ENCODE peak calls at places on chromosomes 16 and 17, in four cellular contexts. D is heart right ventricle, X is RWPE1, P is hepatocyte. S is an unnamed sample.

GRCh38 chr17:57004944-57005579 is 27.1 kb downstream of the SCPEP1 start:
- DNase-seq in D (no peak), X (no peak), P (no peak), S (no peak)

GRCh38 chr17:64622931-64623654 is 39.0 kb downstream of the SMURF2 start:
- DNase-seq in X (peak; percentile 85), P (no peak), D (no peak), S (no peak)

GRCh38 chr17:27361695-27362094 is 67.8 kb downstream of the WSB1 start:
- DNase-seq in X (no peak), D (no peak), P (no peak), S (no peak)

GRCh38 chr16:70430667-70431536 is 8.0 kb downstream of the ST3GAL2 start:
- DNase-seq in X (no peak), D (peak; percentile 34), P (peak; percentile 66), S (no peak)

GRCh38 chr16:15907863-15908478 is 19.6 kb upstream of the CEP20 start:
- DNase-seq in X (peak; percentile 69), P (peak; percentile 12), D (no peak), S (no peak)

GRCh38 chr17:518047-518735 is 165.6 kb upstream of the RPH3AL start:
- DNase-seq in P (no peak), D (peak; percentile 40), X (no peak), S (no peak)

GRCh38 chr17:80007009-80007752 is 28.5 kb downstream of the TBC1D16 start:
- DNase-seq in X (no peak), D (no peak), P (no peak), S (no peak)

GRCh38 chr17:29151567-29151966 is 28.6 kb downstream of the MYO18A start:
- DNase-seq in X (peak; percentile 45), D (no peak), P (no peak), S (peak; percentile 20)

GRCh38 chr16:85384831-85385462 is 228.2 kb upstream of the GSE1 start:
- DNase-seq in D (no peak), X (peak; percentile 82), P (peak; percentile 74), S (no peak)

GRCh38 chr17:65785109-65785508 is 223.7 kb upstream of the AXIN2 start:
- DNase-seq in P (peak; percentile 13), X (peak; percentile 15), D (no peak), S (no peak)

GRCh38 chr17:15377200-15377599 is 35.8 kb upstream of the TEKT3 start:
- DNase-seq in X (no peak), D (no peak), P (peak; percentile 31), S (no peak)

GRCh38 chr17:50043290-50044148 is 12.4 kb upstream of the ITGA3 start:
- DNase-seq in P (no peak), D (no peak), X (no peak), S (no peak)

GRCh38 chr17:11296994-11297393 is 56.0 kb downstream of the SHISA6 start:
- DNase-seq in P (peak; percentile 35), X (no peak), D (no peak), S (no peak)

GRCh38 chr17:3531266-3532101 is 26.1 kb downstream of the TRPV3 start:
- DNase-seq in D (peak; percentile 40), P (peak; percentile 5), X (no peak), S (peak; percentile 92)

GRCh38 chr17:1627987-1628855 is at the start of gene SLC43A2:
- DNase-seq in X (peak; percentile 92), P (peak; percentile 93), D (peak; percentile 79), S (peak; percentile 85)

GRCh38 chr16:56281256-56281805 is 90.0 kb downstream of the GNAO1 start:
- DNase-seq in X (peak; percentile 35), P (no peak), D (no peak), S (no peak)

GRCh38 chr17:51650202-51650601 is 389.9 kb downstream of the UTP18 start:
- DNase-seq in D (no peak), P (no peak), X (no peak), S (no peak)

GRCh38 chr17:3952186-3952585 is 12.1 kb downstream of the ATP2A3 start:
- DNase-seq in P (no peak), X (no peak), D (no peak), S (no peak)

GRCh38 chr17:64685705-64686104 is 23.6 kb upstream of the SMURF2 start:
- DNase-seq in D (no peak), P (no peak), X (no peak), S (no peak)

GRCh38 chr16:49557070-49557446 is 183.5 kb downstream of the C16orf78 start:
- DNase-seq in X (no peak), D (no peak), P (peak; percentile 38), S (no peak)

GRCh38 chr16:81641403-81642106 is 137.5 kb upstream of the PLCG2 start:
- DNase-seq in X (no peak), P (no peak), D (no peak), S (no peak)

GRCh38 chr17:38897671-38898290 is 27.6 kb upstream of the LASP1NB start:
- DNase-seq in X (no peak), D (no peak), P (no peak), S (no peak)

GRCh38 chr16:3009568-3010390 is 2.9 kb upstream of the CLDN9 start:
- DNase-seq in X (peak; percentile 65), P (peak; percentile 88), D (no peak), S (no peak)

GRCh38 chr17:48728232-48729231 is at the start of gene HOXB13:
- DNase-seq in P (peak; percentile 67), X (peak; percentile 63), D (no peak), S (no peak)

GRCh38 chr17:39399792-39400191 is 1.6 kb downstream of the FBXL20 start:
- DNase-seq in X (no peak), P (no peak), D (no peak), S (no peak)

GRCh38 chr17:62565817-62566216 is 61.7 kb upstream of the MRC2 start:
- DNase-seq in D (no peak), P (no peak), X (peak; percentile 56), S (no peak)

GRCh38 chr16:51084074-51084928 is 66.8 kb downstream of the SALL1 start:
- DNase-seq in P (no peak), X (no peak), D (no peak), S (no peak)

DNA sequence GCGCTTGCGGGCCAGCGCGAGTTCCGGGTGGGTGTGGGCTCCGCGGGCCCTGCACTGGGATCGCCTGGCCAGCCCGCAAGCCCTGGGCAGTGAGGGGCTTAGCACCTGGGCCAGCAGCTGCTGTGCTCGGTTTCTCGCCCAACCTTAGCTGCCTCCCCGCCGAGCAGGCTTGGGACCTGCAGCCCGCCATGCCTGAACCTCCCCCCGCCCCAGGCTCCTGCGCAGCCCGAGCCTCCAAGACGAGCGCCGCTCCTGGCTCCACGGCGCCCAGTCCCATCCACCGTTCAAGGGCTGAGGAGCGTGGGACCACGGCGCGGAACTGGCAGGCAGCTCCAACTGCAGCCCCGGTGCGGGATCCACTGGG is 12.3 kb upstream of the ZFP90 start:
- DNase-seq in X (no peak), D (no peak), P (no peak), S (no peak)
- H3K27ac ChIP-seq in X (no peak overlapping the region), D (no peak overlapping the region), P (no peak overlapping the region), S (no peak overlapping the region)

DNA sequence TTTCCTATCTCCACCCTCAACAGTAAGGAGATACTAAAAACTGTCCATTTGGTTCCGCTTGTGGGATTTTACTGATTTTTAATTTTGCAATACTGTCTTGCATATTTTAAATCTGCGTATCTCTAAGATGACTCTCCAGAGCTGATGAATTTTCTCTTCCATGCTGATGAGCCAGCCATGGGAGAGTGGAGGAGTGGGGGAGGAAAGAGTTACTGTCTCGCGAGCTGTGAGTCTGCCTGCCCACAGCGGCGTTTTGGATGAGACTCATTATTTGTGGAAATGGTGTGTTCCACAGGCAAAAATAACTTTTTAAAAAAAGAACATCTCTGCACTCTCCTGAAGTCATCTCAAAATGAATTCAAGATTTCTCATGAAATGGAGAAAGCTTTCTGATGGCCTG is 34.6 kb upstream of the MYOCD start:
- DNase-seq in P (no peak), X (no peak), D (peak; percentile 5), S (no peak)
- H3K27ac ChIP-seq in P (no peak overlapping the region), X (no peak overlapping the region), D (peak overlapping the region; percentile 12), S (no peak overlapping the region)

DNA sequence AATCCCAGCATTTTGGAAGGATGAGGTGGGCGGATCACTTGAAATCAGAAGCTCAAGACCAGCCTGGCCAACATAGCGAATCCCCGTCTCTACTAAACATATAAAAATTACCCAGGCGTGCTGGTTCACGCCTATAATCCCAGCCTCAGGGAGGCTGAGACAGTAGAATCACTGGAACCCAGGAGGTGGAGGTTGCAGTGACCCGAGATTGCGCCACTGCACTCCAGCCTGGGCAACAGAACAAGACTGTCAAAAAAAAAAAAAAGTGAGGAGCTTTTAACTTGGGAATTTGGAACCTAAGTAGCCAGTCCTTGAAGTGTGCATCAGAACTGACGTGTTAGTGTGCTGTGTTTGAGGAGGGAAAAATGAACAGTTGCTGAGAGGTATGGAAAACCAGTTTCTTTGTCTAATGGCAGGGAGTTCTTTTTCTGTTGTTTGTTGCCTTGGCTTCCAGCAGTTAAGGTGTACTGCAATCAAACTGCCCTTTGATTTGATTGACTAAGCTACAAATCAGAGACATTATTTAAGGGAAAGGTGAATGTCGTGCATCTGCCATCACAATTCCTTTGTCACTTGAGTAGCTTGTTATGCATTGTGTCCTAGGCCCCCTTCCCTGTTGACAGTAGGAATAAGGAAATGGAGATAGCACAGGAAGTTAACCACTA is 8.6 kb upstream of the DUSP14 start:
- DNase-seq in D (no peak), P (no peak), X (no peak), S (no peak)
- H3K27ac ChIP-seq in D (no peak overlapping the region), P (no peak overlapping the region), X (peak overlapping the region; percentile 69), S (no peak overlapping the region)

GRCh38 chr17:40561871-40562611 is 3.2 kb downstream of the CCR7 start:
- DNase-seq in D (no peak), X (no peak), P (peak; percentile 1), S (no peak)
- H3K27ac ChIP-seq in D (no peak overlapping the region), X (no peak overlapping the region), P (no peak overlapping the region), S (no peak overlapping the region)

DNA sequence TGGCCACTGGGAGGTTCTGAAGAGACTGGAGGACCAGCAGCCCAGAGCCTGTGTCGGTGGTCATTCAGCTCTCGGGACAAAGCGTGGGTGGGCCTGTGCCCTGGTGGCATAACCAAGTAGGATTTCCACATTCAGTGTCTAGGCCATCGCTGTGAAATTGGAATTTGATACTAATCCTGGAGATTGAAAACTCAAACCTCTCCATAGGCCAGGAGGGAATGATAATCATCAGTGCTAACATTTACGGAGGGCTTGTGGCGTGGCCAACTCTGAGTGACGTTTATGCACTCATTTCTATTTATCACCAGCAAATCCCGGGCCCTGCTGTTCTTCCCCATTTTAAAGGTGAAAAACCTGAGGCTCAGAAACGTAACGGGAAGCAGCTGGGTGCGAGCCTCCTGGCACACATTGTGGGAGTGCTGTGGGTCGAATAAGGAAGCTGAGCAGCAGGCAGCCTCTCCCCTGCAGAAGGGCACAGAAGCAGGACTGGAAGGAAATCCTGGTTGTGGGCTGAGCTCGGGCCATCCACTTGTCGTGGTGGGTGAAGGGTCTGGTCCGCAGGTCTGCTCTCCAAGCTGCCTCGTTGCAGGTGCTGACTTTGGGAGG is 33.1 kb downstream of the RAI1 start:
- DNase-seq in X (no peak), D (no peak), P (no peak), S (no peak)
- H3K27ac ChIP-seq in X (peak overlapping the region; percentile 89), D (peak overlapping the region; percentile 64), P (peak overlapping the region; percentile 97), S (no peak overlapping the region)

GRCh38 chr16:82695806-82696205 is 69.0 kb downstream of the CDH13 start:
- DNase-seq in P (no peak), X (no peak), D (no peak), S (no peak)
- H3K27ac ChIP-seq in P (no peak overlapping the region), X (no peak overlapping the region), D (no peak overlapping the region), S (no peak overlapping the region)

S was measured in substantia nigra.